ENCODE peak calls at places on chromosomes 1 and 21, in six cellular contexts. One of them, this sample, is unnamed.

GRCh38 chr1:36847761-36848160 is 186.6 kb downstream of the GRIK3 start:
- DNase-seq in MM.1S: no peak
- DNase-seq in activated CD8-positive, alpha-beta memory T cell treated with anti-CD3 and anti-CD28 coated beads for 1 hour: no peak
- DNase-seq in tibial artery: no peak
- DNase-seq in globus pallidus: no peak
- DNase-seq in stimulated activated CD4-positive, alpha-beta T cell treated with anti-CD3 and anti-CD28 coated beads, TNF-alpha, amount 100 ng/mL, for 1 hour: no peak
- DNase-seq in this sample: no peak

GRCh38 chr1:90114521-90115141 is 119.7 kb downstream of the ZNF326 start:
- DNase-seq in tibial artery: no peak
- DNase-seq in activated CD8-positive, alpha-beta memory T cell treated with anti-CD3 and anti-CD28 coated beads for 1 hour: no peak
- DNase-seq in stimulated activated CD4-positive, alpha-beta T cell treated with anti-CD3 and anti-CD28 coated beads, TNF-alpha, amount 100 ng/mL, for 1 hour: no peak
- DNase-seq in MM.1S: peak; percentile 62
- DNase-seq in globus pallidus: peak; percentile 52
- DNase-seq in this sample: peak; percentile 58

GRCh38 chr21:35223480-35224156 is 174.5 kb upstream of the RUNX1 start:
- DNase-seq in activated CD8-positive, alpha-beta memory T cell treated with anti-CD3 and anti-CD28 coated beads for 1 hour: no peak
- DNase-seq in stimulated activated CD4-positive, alpha-beta T cell treated with anti-CD3 and anti-CD28 coated beads, TNF-alpha, amount 100 ng/mL, for 1 hour: no peak
- DNase-seq in globus pallidus: no peak
- DNase-seq in MM.1S: no peak
- DNase-seq in tibial artery: no peak
- DNase-seq in this sample: no peak

GRCh38 chr1:6601865-6602668 is 602 bp downstream of the KLHL21 start:
- DNase-seq in stimulated activated CD4-positive, alpha-beta T cell treated with anti-CD3 and anti-CD28 coated beads, TNF-alpha, amount 100 ng/mL, for 1 hour: no peak
- DNase-seq in MM.1S: peak; percentile 42
- DNase-seq in globus pallidus: peak; percentile 62
- DNase-seq in tibial artery: peak; percentile 51
- DNase-seq in activated CD8-positive, alpha-beta memory T cell treated with anti-CD3 and anti-CD28 coated beads for 1 hour: no peak
- DNase-seq in this sample: peak; percentile 90

GRCh38 chr1:221994274-221994698 is 252.4 kb upstream of the DUSP10 start:
- DNase-seq in stimulated activated CD4-positive, alpha-beta T cell treated with anti-CD3 and anti-CD28 coated beads, TNF-alpha, amount 100 ng/mL, for 1 hour: no peak
- DNase-seq in MM.1S: no peak
- DNase-seq in tibial artery: no peak
- DNase-seq in activated CD8-positive, alpha-beta memory T cell treated with anti-CD3 and anti-CD28 coated beads for 1 hour: no peak
- DNase-seq in globus pallidus: no peak
- DNase-seq in this sample: no peak

GRCh38 chr1:151828931-151829330 is 2.7 kb downstream of the RORC start:
- DNase-seq in tibial artery: no peak
- DNase-seq in MM.1S: no peak
- DNase-seq in stimulated activated CD4-positive, alpha-beta T cell treated with anti-CD3 and anti-CD28 coated beads, TNF-alpha, amount 100 ng/mL, for 1 hour: no peak
- DNase-seq in activated CD8-positive, alpha-beta memory T cell treated with anti-CD3 and anti-CD28 coated beads for 1 hour: no peak
- DNase-seq in globus pallidus: no peak
- DNase-seq in this sample: peak; percentile 62

GRCh38 chr1:208172389-208173140 is 71.6 kb downstream of the PLXNA2 start:
- DNase-seq in activated CD8-positive, alpha-beta memory T cell treated with anti-CD3 and anti-CD28 coated beads for 1 hour: no peak
- DNase-seq in tibial artery: no peak
- DNase-seq in MM.1S: no peak
- DNase-seq in globus pallidus: no peak
- DNase-seq in stimulated activated CD4-positive, alpha-beta T cell treated with anti-CD3 and anti-CD28 coated beads, TNF-alpha, amount 100 ng/mL, for 1 hour: no peak
- DNase-seq in this sample: no peak

GRCh38 chr1:176216031-176216430 is 8.9 kb upstream of the COP1 start:
- DNase-seq in globus pallidus: no peak
- DNase-seq in activated CD8-positive, alpha-beta memory T cell treated with anti-CD3 and anti-CD28 coated beads for 1 hour: no peak
- DNase-seq in stimulated activated CD4-positive, alpha-beta T cell treated with anti-CD3 and anti-CD28 coated beads, TNF-alpha, amount 100 ng/mL, for 1 hour: no peak
- DNase-seq in tibial artery: no peak
- DNase-seq in MM.1S: no peak
- DNase-seq in this sample: no peak

GRCh38 chr1:84298688-84299535 is 2.6 kb upstream of the SAMD13 start:
- DNase-seq in MM.1S: no peak
- DNase-seq in activated CD8-positive, alpha-beta memory T cell treated with anti-CD3 and anti-CD28 coated beads for 1 hour: no peak
- DNase-seq in tibial artery: peak; percentile 28
- DNase-seq in globus pallidus: peak; percentile 69
- DNase-seq in stimulated activated CD4-positive, alpha-beta T cell treated with anti-CD3 and anti-CD28 coated beads, TNF-alpha, amount 100 ng/mL, for 1 hour: no peak
- DNase-seq in this sample: peak; percentile 85

GRCh38 chr1:167460836-167461235 is 57.5 kb downstream of the CD247 start:
- DNase-seq in activated CD8-positive, alpha-beta memory T cell treated with anti-CD3 and anti-CD28 coated beads for 1 hour: no peak
- DNase-seq in stimulated activated CD4-positive, alpha-beta T cell treated with anti-CD3 and anti-CD28 coated beads, TNF-alpha, amount 100 ng/mL, for 1 hour: peak; percentile 43
- DNase-seq in globus pallidus: no peak
- DNase-seq in MM.1S: no peak
- DNase-seq in tibial artery: no peak
- DNase-seq in this sample: no peak